ENCODE peak calls at places on chromosomes 16 and 17, in seven cellular contexts. X, F, U, M, E, K and G are unnamed samples.

GRCh38 chr16:88634994-88635670 is 3.2 kb upstream of the IL17C start:
- DNase-seq in X (no peak), F (no peak), U (peak), M (no peak), E (no peak), K (peak), G (no peak)

GRCh38 chr16:27977966-27978365 is 85.5 kb downstream of the GSG1L start:
- DNase-seq in X (no peak), F (no peak), U (peak), M (no peak), E (no peak), K (no peak), G (no peak)

GRCh38 chr17:37299257-37299985 is 76.4 kb upstream of the C17orf78 start:
- DNase-seq in X (no peak), F (no peak), U (no peak), M (no peak), E (peak), K (no peak), G (no peak)

GRCh38 chr16:53864819-53865491 is 161.0 kb downstream of the FTO start:
- DNase-seq in X (no peak), F (no peak), U (peak), M (no peak), E (no peak), K (no peak), G (no peak)

GRCh38 chr17:37815516-37815915 is 70.7 kb upstream of the HNF1B start:
- DNase-seq in X (no peak), F (no peak), U (no peak), M (no peak), E (no peak), K (no peak), G (no peak)

GRCh38 chr17:76462556-76463290 is 4.7 kb upstream of the AANAT start:
- DNase-seq in X (no peak), F (no peak), U (no peak), M (no peak), E (no peak), K (no peak), G (no peak)

GRCh38 chr16:89821438-89822187 is 5.2 kb upstream of the FANCA start:
- DNase-seq in X (no peak), F (no peak), U (no peak), M (no peak), E (no peak), K (no peak), G (no peak)

GRCh38 chr17:78058001-78058400 is 70.6 kb downstream of the TMC6 start:
- DNase-seq in X (no peak), F (no peak), U (no peak), M (no peak), E (no peak), K (no peak), G (no peak)

GRCh38 chr16:35194681-35195080 is 1735.3 kb downstream of the TP53TG3F start:
- DNase-seq in X (no peak), F (no peak), U (no peak), M (no peak), E (no peak), K (no peak), G (no peak)